ENCODE peak calls at places on chromosomes 5 and 9, in six cellular contexts. K, V, M, S, R and W are unnamed samples.

GRCh38 chr5:143219696-143220095 is 183.8 kb downstream of the NR3C1 start:
- DNase-seq in K (no peak), V (no peak), R (peak), M (no peak), S (peak), W (no peak)

GRCh38 chr9:124747065-124747464 is 24.0 kb downstream of the NR6A1 start:
- DNase-seq in R (no peak), M (no peak), V (no peak), K (no peak), S (no peak), W (no peak)

GRCh38 chr5:28766565-28767158 is 1728.3 kb upstream of the CDH9 start:
- DNase-seq in R (peak), S (peak), M (peak), V (peak), K (peak), W (peak)

GRCh38 chr5:100644206-100644605 is 109.0 kb downstream of the FAM174A start:
- DNase-seq in K (no peak), V (no peak), S (no peak), M (peak), R (no peak), W (no peak)

GRCh38 chr9:621199-621860 is 220.2 kb upstream of the DMRT1 start:
- DNase-seq in S (no peak), K (no peak), M (no peak), V (no peak), R (peak), W (no peak)

GRCh38 chr9:93295456-93296076 is 111.6 kb downstream of the WNK2 start:
- DNase-seq in M (no peak), R (no peak), V (no peak), S (no peak), K (no peak), W (no peak)

GRCh38 chr9:17005085-17005484 is 129.8 kb upstream of the CNTLN start:
- DNase-seq in M (no peak), R (peak), K (no peak), S (peak), V (peak), W (no peak)

GRCh38 chr5:157523976-157524375 is 51.6 kb downstream of the ADAM19 start:
- DNase-seq in R (no peak), V (no peak), K (peak), S (no peak), M (no peak), W (no peak)

GRCh38 chr9:14372437-14373318 is 58.7 kb upstream of the NFIB start:
- DNase-seq in K (no peak), R (peak), V (no peak), S (peak), M (peak), W (no peak)

GRCh38 chr5:39024884-39025283 is 49.3 kb downstream of the RICTOR start:
- DNase-seq in R (peak), M (no peak), K (no peak), S (peak), V (no peak), W (no peak)

GRCh38 chr9:526904-527591 is 312.4 kb downstream of the DOCK8 start:
- DNase-seq in S (no peak), K (no peak), M (no peak), V (no peak), R (no peak), W (no peak)

GRCh38 chr9:115941561-115942315 is 211.9 kb upstream of the PAPPA start:
- DNase-seq in V (no peak), K (no peak), S (peak), M (no peak), R (peak), W (no peak)

GRCh38 chr9:79858509-79858908 is 286.7 kb downstream of the TLE4 start:
- DNase-seq in K (no peak), V (no peak), R (peak), S (peak), M (no peak), W (no peak)

GRCh38 chr9:242461-243080 is 27.9 kb downstream of the DOCK8 start:
- DNase-seq in S (no peak), R (no peak), K (no peak), V (no peak), M (no peak), W (no peak)

GRCh38 chr5:2136728-2137333 is 254.1 kb upstream of the IRX4 start:
- DNase-seq in K (no peak), S (no peak), M (no peak), R (no peak), V (no peak), W (no peak)

GRCh38 chr5:151799407-151799806 is 27.7 kb downstream of the G3BP1 start:
- DNase-seq in R (peak), M (no peak), S (peak), K (no peak), V (no peak), W (no peak)

GRCh38 chr9:106691629-106692028 is 171.3 kb upstream of the ZNF462 start:
- DNase-seq in K (no peak), M (no peak), R (no peak), S (peak), V (no peak), W (no peak)

GRCh38 chr5:78816143-78816765 is 167.7 kb upstream of the LHFPL2 start:
- DNase-seq in V (no peak), M (no peak), S (no peak), R (no peak), K (no peak), W (no peak)

GRCh38 chr5:75192264-75192663 is 44.4 kb downstream of the ANKRD31 start:
- DNase-seq in R (no peak), S (no peak), K (no peak), M (no peak), V (no peak), W (no peak)

GRCh38 chr5:78533356-78533755 is 115.2 kb downstream of the LHFPL2 start:
- DNase-seq in M (no peak), S (peak), K (peak), V (peak), R (no peak), W (no peak)

GRCh38 chr5:7869474-7870136 is 657 bp downstream of the MTRR start:
- DNase-seq in V (no peak), R (no peak), S (no peak), M (peak), K (peak), W (no peak)

GRCh38 chr5:43839218-43839617 is 236.2 kb downstream of the NNT start:
- DNase-seq in R (peak), M (no peak), K (no peak), S (peak), V (no peak), W (no peak)

GRCh38 chr9:3459076-3459475 is 66.7 kb downstream of the RFX3 start:
- DNase-seq in M (peak), V (peak), K (no peak), S (no peak), R (no peak), W (no peak)

GRCh38 chr9:70594546-70594945 is 180.1 kb upstream of the KLF9 start:
- DNase-seq in K (no peak), S (peak), M (no peak), R (peak), V (no peak), W (no peak)